ENCODE peak calls at places on chromosomes 11 and 22, in seven cellular contexts. Q is HTR-8/SVneo, C is cerebellar cortex, F is HFFc6, D is AG04450, E is HFF-Myc, O is T47D. X is an unnamed sample.

GRCh38 chr11:15645201-15645600 is 530.5 kb downstream of the INSC start:
- DNase-seq in D (no peak), E (no peak), O (no peak), Q (no peak), C (no peak), F (no peak), X (no peak)

GRCh38 chr11:119709638-119710346 is 19.2 kb downstream of the NECTIN1 start:
- DNase-seq in C (peak), E (peak), D (peak), Q (no peak), F (no peak), O (no peak), X (peak)

GRCh38 chr11:66881436-66881835 is 24.6 kb downstream of the LRFN4 start:
- DNase-seq in F (no peak), Q (no peak), O (no peak), E (no peak), D (no peak), C (peak), X (no peak)

GRCh38 chr11:47879259-47880184 is 31.4 kb upstream of the NUP160 start:
- DNase-seq in D (no peak), O (no peak), Q (no peak), C (no peak), F (no peak), E (no peak), X (no peak)

GRCh38 chr11:8638300-8638699 is 44.2 kb downstream of the TRIM66 start:
- DNase-seq in Q (no peak), E (no peak), C (no peak), D (no peak), F (peak), O (no peak), X (no peak)

GRCh38 chr11:84234011-84234410 is 947.8 kb upstream of the CCDC90B start:
- DNase-seq in D (no peak), O (no peak), E (no peak), C (no peak), F (no peak), Q (no peak), X (no peak)

GRCh38 chr11:110092577-110093406 is at the start of gene ZC3H12C:
- DNase-seq in Q (peak), C (peak), D (peak), O (peak), E (peak), F (peak), X (peak)

GRCh38 chr11:118870396-118871343 is 13.0 kb upstream of the CXCR5 start:
- DNase-seq in C (peak), F (no peak), D (no peak), E (no peak), O (peak), Q (no peak), X (no peak)

GRCh38 chr11:120168108-120168959 is 30.4 kb upstream of the TRIM29 start:
- DNase-seq in Q (no peak), C (no peak), D (no peak), E (no peak), F (no peak), O (no peak), X (no peak)

GRCh38 chr11:78715639-78716311 is 141.1 kb upstream of the NARS2 start:
- DNase-seq in D (peak), Q (peak), F (peak), O (peak), C (peak), E (peak), X (no peak)

GRCh38 chr22:46604306-46604690 is 15.9 kb upstream of the GRAMD4 start:
- DNase-seq in C (no peak), Q (no peak), O (no peak), F (no peak), D (no peak), E (no peak), X (no peak)

GRCh38 chr11:24779791-24780190 is 282.9 kb downstream of the LUZP2 start:
- DNase-seq in D (no peak), F (no peak), E (no peak), O (no peak), Q (no peak), C (no peak), X (no peak)

GRCh38 chr11:114135737-114136151 is 76.2 kb downstream of the ZBTB16 start:
- DNase-seq in C (no peak), Q (no peak), E (no peak), O (no peak), F (peak), D (no peak), X (no peak)

GRCh38 chr11:87368876-87369480 is 331.2 kb downstream of the TMEM135 start:
- DNase-seq in D (no peak), C (no peak), F (no peak), Q (no peak), O (no peak), E (no peak), X (no peak)

GRCh38 chr11:63888170-63889086 is 28.5 kb downstream of the RCOR2 start:
- DNase-seq in E (no peak), Q (no peak), D (no peak), O (peak), C (no peak), F (peak), X (no peak)

GRCh38 chr11:68314203-68314885 is 2.0 kb downstream of the LRP5 start:
- DNase-seq in C (no peak), Q (no peak), E (no peak), O (no peak), F (no peak), D (no peak), X (no peak)

GRCh38 chr11:26847977-26848376 is 126.1 kb upstream of the SLC5A12 start:
- DNase-seq in D (no peak), Q (no peak), E (no peak), O (no peak), C (no peak), F (no peak), X (no peak)

GRCh38 chr11:19451609-19452008 is 210.9 kb upstream of the E2F8 start:
- DNase-seq in F (no peak), E (no peak), C (no peak), Q (no peak), O (no peak), D (no peak), X (no peak)

GRCh38 chr11:131979364-131979763 is 608.9 kb downstream of the NTM start:
- DNase-seq in Q (no peak), F (no peak), O (no peak), E (no peak), D (no peak), C (no peak), X (no peak)

GRCh38 chr22:49432211-49432905 is 395.3 kb downstream of the BRD1 start:
- DNase-seq in D (no peak), C (no peak), O (no peak), E (no peak), Q (no peak), F (no peak), X (no peak)

X was measured in cerebellum.